ENCODE peak calls at places on chromosomes 13 and 19, in five cellular contexts. One of them, this sample, is unnamed.

GRCh38 chr13:62387642-62388041 is 972.0 kb upstream of the PCDH20 start:
- DNase-seq in D721Med: no peak
- DNase-seq in ELF-1: no peak
- DNase-seq in CD4-positive, alpha-beta T cell: no peak
- DNase-seq in T-helper 17 cell: no peak
- DNase-seq in this sample: no peak

GRCh38 chr13:26051231-26052135 is at the start of gene SHISA2:
- DNase-seq in D721Med: peak; percentile 36
- DNase-seq in ELF-1: peak; percentile 75
- DNase-seq in CD4-positive, alpha-beta T cell: no peak
- DNase-seq in T-helper 17 cell: no peak
- DNase-seq in this sample: peak; percentile 46

GRCh38 chr13:30165791-30166190 is 141.6 kb downstream of the KATNAL1 start:
- DNase-seq in D721Med: no peak
- DNase-seq in ELF-1: no peak
- DNase-seq in CD4-positive, alpha-beta T cell: no peak
- DNase-seq in T-helper 17 cell: no peak
- DNase-seq in this sample: no peak

GRCh38 chr19:28170066-28170465 is 1042.9 kb downstream of the UQCRFS1 start:
- DNase-seq in D721Med: no peak
- DNase-seq in ELF-1: no peak
- DNase-seq in CD4-positive, alpha-beta T cell: no peak
- DNase-seq in T-helper 17 cell: no peak
- DNase-seq in this sample: no peak

GRCh38 chr13:30618938-30619289 is 1.2 kb downstream of the USPL1 start:
- DNase-seq in D721Med: no peak
- DNase-seq in ELF-1: no peak
- DNase-seq in CD4-positive, alpha-beta T cell: no peak
- DNase-seq in T-helper 17 cell: no peak
- DNase-seq in this sample: no peak

GRCh38 chr19:31890230-31890629 is 455.2 kb upstream of the ZNF507 start:
- DNase-seq in D721Med: no peak
- DNase-seq in ELF-1: peak; percentile 24
- DNase-seq in CD4-positive, alpha-beta T cell: no peak
- DNase-seq in T-helper 17 cell: no peak
- DNase-seq in this sample: no peak

GRCh38 chr13:98915563-98916348 is 62.1 kb downstream of the DOCK9 start:
- DNase-seq in D721Med: no peak
- DNase-seq in ELF-1: no peak
- DNase-seq in CD4-positive, alpha-beta T cell: no peak
- DNase-seq in T-helper 17 cell: no peak
- DNase-seq in this sample: no peak

GRCh38 chr13:75312884-75313520 is 169.0 kb downstream of the TBC1D4 start:
- DNase-seq in D721Med: no peak
- DNase-seq in ELF-1: no peak
- DNase-seq in CD4-positive, alpha-beta T cell: peak; percentile 11
- DNase-seq in T-helper 17 cell: no peak
- DNase-seq in this sample: no peak

GRCh38 chr19:45103200-45103624 is 10.2 kb downstream of the PPP1R37 start:
- DNase-seq in D721Med: no peak
- DNase-seq in ELF-1: peak; percentile 53
- DNase-seq in CD4-positive, alpha-beta T cell: peak; percentile 42
- DNase-seq in T-helper 17 cell: no peak
- DNase-seq in this sample: peak; percentile 74

GRCh38 chr13:41550239-41550638 is 92.9 kb downstream of the RGCC start:
- DNase-seq in D721Med: no peak
- DNase-seq in ELF-1: no peak
- DNase-seq in CD4-positive, alpha-beta T cell: no peak
- DNase-seq in T-helper 17 cell: no peak
- DNase-seq in this sample: no peak

GRCh38 chr19:46288896-46289588 is 7.8 kb upstream of the HIF3A start:
- DNase-seq in D721Med: no peak
- DNase-seq in ELF-1: no peak
- DNase-seq in CD4-positive, alpha-beta T cell: no peak
- DNase-seq in T-helper 17 cell: no peak
- DNase-seq in this sample: no peak

GRCh38 chr13:73767747-73768315 is 366.4 kb downstream of the KLF12 start:
- DNase-seq in D721Med: no peak
- DNase-seq in ELF-1: no peak
- DNase-seq in CD4-positive, alpha-beta T cell: peak; percentile 41
- DNase-seq in T-helper 17 cell: no peak
- DNase-seq in this sample: no peak

GRCh38 chr13:26600345-26600761 is 42.9 kb downstream of the WASF3 start:
- DNase-seq in D721Med: no peak
- DNase-seq in ELF-1: no peak
- DNase-seq in CD4-positive, alpha-beta T cell: no peak
- DNase-seq in T-helper 17 cell: no peak
- DNase-seq in this sample: no peak

GRCh38 chr19:48630289-48631036 is 6.7 kb downstream of the DBP start:
- DNase-seq in D721Med: no peak
- DNase-seq in ELF-1: peak; percentile 88
- DNase-seq in CD4-positive, alpha-beta T cell: no peak
- DNase-seq in T-helper 17 cell: no peak
- DNase-seq in this sample: peak; percentile 81

GRCh38 chr13:106521101-106521799 is 14.2 kb downstream of the EFNB2 start:
- DNase-seq in D721Med: no peak
- DNase-seq in ELF-1: no peak
- DNase-seq in CD4-positive, alpha-beta T cell: no peak
- DNase-seq in T-helper 17 cell: no peak
- DNase-seq in this sample: no peak

GRCh38 chr19:14554382-14554812 is 17.5 kb downstream of the NDUFB7 start:
- DNase-seq in D721Med: no peak
- DNase-seq in ELF-1: peak; percentile 74
- DNase-seq in CD4-positive, alpha-beta T cell: no peak
- DNase-seq in T-helper 17 cell: no peak
- DNase-seq in this sample: peak; percentile 61

GRCh38 chr19:6270076-6270745 is 9.6 kb downstream of the MLLT1 start:
- DNase-seq in D721Med: no peak
- DNase-seq in ELF-1: no peak
- DNase-seq in CD4-positive, alpha-beta T cell: no peak
- DNase-seq in T-helper 17 cell: no peak
- DNase-seq in this sample: no peak

GRCh38 chr13:54573186-54573585 is 1544.6 kb downstream of the OLFM4 start:
- DNase-seq in D721Med: no peak
- DNase-seq in ELF-1: peak; percentile 70
- DNase-seq in CD4-positive, alpha-beta T cell: no peak
- DNase-seq in T-helper 17 cell: no peak
- DNase-seq in this sample: no peak

GRCh38 chr19:42412661-42413076 is 14.5 kb downstream of the LIPE start:
- DNase-seq in D721Med: no peak
- DNase-seq in ELF-1: no peak
- DNase-seq in CD4-positive, alpha-beta T cell: no peak
- DNase-seq in T-helper 17 cell: no peak
- DNase-seq in this sample: no peak

GRCh38 chr19:5880604-5881078 is 10.3 kb upstream of the FUT5 start:
- DNase-seq in D721Med: no peak
- DNase-seq in ELF-1: peak; percentile 72
- DNase-seq in CD4-positive, alpha-beta T cell: no peak
- DNase-seq in T-helper 17 cell: no peak
- DNase-seq in this sample: peak; percentile 64

GRCh38 chr19:49858591-49858985 is 7.6 kb downstream of the PTOV1 start:
- DNase-seq in D721Med: peak; percentile 16
- DNase-seq in ELF-1: no peak
- DNase-seq in CD4-positive, alpha-beta T cell: no peak
- DNase-seq in T-helper 17 cell: no peak
- DNase-seq in this sample: peak; percentile 43

GRCh38 chr13:95133498-95133897 is 167.8 kb downstream of the ABCC4 start:
- DNase-seq in D721Med: no peak
- DNase-seq in ELF-1: no peak
- DNase-seq in CD4-positive, alpha-beta T cell: no peak
- DNase-seq in T-helper 17 cell: no peak
- DNase-seq in this sample: no peak

GRCh38 chr19:2761309-2761677 is 21.5 kb upstream of the SLC39A3 start:
- DNase-seq in D721Med: no peak
- DNase-seq in ELF-1: no peak
- DNase-seq in CD4-positive, alpha-beta T cell: no peak
- DNase-seq in T-helper 17 cell: no peak
- DNase-seq in this sample: no peak

GRCh38 chr19:343451-343931 is 1.1 kb downstream of the MIER2 start:
- DNase-seq in D721Med: no peak
- DNase-seq in ELF-1: peak; percentile 16
- DNase-seq in CD4-positive, alpha-beta T cell: no peak
- DNase-seq in T-helper 17 cell: no peak
- DNase-seq in this sample: no peak

GRCh38 chr13:101127741-101128353 is 288.5 kb downstream of the NALCN start:
- DNase-seq in D721Med: no peak
- DNase-seq in ELF-1: no peak
- DNase-seq in CD4-positive, alpha-beta T cell: no peak
- DNase-seq in T-helper 17 cell: no peak
- DNase-seq in this sample: no peak

GRCh38 chr13:109100705-109101104 is 471.3 kb downstream of the MYO16 start:
- DNase-seq in D721Med: no peak
- DNase-seq in ELF-1: no peak
- DNase-seq in CD4-positive, alpha-beta T cell: no peak
- DNase-seq in T-helper 17 cell: no peak
- DNase-seq in this sample: no peak

GRCh38 chr19:47047272-47047930 is 1.0 kb downstream of the TMEM160 start:
- DNase-seq in D721Med: no peak
- DNase-seq in ELF-1: no peak
- DNase-seq in CD4-positive, alpha-beta T cell: no peak
- DNase-seq in T-helper 17 cell: no peak
- DNase-seq in this sample: peak; percentile 43

GRCh38 chr13:78323848-78324247 is 279.5 kb downstream of the POU4F1 start:
- DNase-seq in D721Med: no peak
- DNase-seq in ELF-1: no peak
- DNase-seq in CD4-positive, alpha-beta T cell: no peak
- DNase-seq in T-helper 17 cell: no peak
- DNase-seq in this sample: no peak

GRCh38 chr19:35783469-35784400 is 8.4 kb downstream of the ARHGAP33 start:
- DNase-seq in D721Med: no peak
- DNase-seq in ELF-1: peak; percentile 56
- DNase-seq in CD4-positive, alpha-beta T cell: no peak
- DNase-seq in T-helper 17 cell: no peak
- DNase-seq in this sample: no peak

GRCh38 chr19:44800461-44800860 is 8.4 kb upstream of the BCAM start:
- DNase-seq in D721Med: peak; percentile 68
- DNase-seq in ELF-1: peak; percentile 95
- DNase-seq in CD4-positive, alpha-beta T cell: peak; percentile 81
- DNase-seq in T-helper 17 cell: peak; percentile 73
- DNase-seq in this sample: peak; percentile 92

This sample was measured in Peyer's patch.